ENCODE peak calls at places on chromosomes 6 and 20, in seven cellular contexts. One of them, this sample, is unnamed. For H3K4me1, the result is how much of the 10 kb centered on the place peaks cover.

GRCh38 chr6:118317581-118318563 is 230.2 kb upstream of the PLN start:
- DNase-seq in stomach: no peak
- DNase-seq in body of pancreas: no peak
- DNase-seq in cardiac muscle cell: peak
- DNase-seq in lung: no peak
- DNase-seq in GM23338: no peak
- DNase-seq in mammary epithelial cell: no peak
- DNase-seq in this sample: no peak

GRCh38 chr6:100078509-100078908 is 84.5 kb upstream of the MCHR2 start:
- DNase-seq in stomach: no peak
- DNase-seq in body of pancreas: peak
- DNase-seq in cardiac muscle cell: peak
- DNase-seq in lung: no peak
- DNase-seq in GM23338: peak
- DNase-seq in mammary epithelial cell: peak
- DNase-seq in this sample: no peak

GRCh38 chr6:42907336-42907735 is 8.5 kb upstream of the PTCRA start:
- DNase-seq in stomach: no peak
- DNase-seq in body of pancreas: no peak
- DNase-seq in cardiac muscle cell: peak
- DNase-seq in lung: no peak
- DNase-seq in GM23338: no peak
- DNase-seq in mammary epithelial cell: no peak
- DNase-seq in this sample: no peak

GRCh38 chr6:15544321-15544900 is 118.4 kb downstream of the DTNBP1 start:
- DNase-seq in stomach: no peak
- DNase-seq in body of pancreas: no peak
- DNase-seq in cardiac muscle cell: peak
- DNase-seq in lung: no peak
- DNase-seq in GM23338: no peak
- DNase-seq in mammary epithelial cell: no peak
- DNase-seq in this sample: no peak

GRCh38 chr6:56842602-56843475 is 112.1 kb upstream of the BEND6 start:
- DNase-seq in stomach: no peak
- DNase-seq in body of pancreas: peak
- DNase-seq in cardiac muscle cell: peak
- DNase-seq in lung: no peak
- DNase-seq in GM23338: peak
- DNase-seq in mammary epithelial cell: peak
- DNase-seq in this sample: no peak

GRCh38 chr6:163218361-163218894 is 196.1 kb upstream of the QKI start:
- DNase-seq in stomach: no peak
- DNase-seq in body of pancreas: no peak
- DNase-seq in cardiac muscle cell: no peak
- DNase-seq in lung: no peak
- DNase-seq in GM23338: no peak
- DNase-seq in mammary epithelial cell: no peak
- DNase-seq in this sample: no peak

GRCh38 chr6:2971420-2972218 is at the start of gene SERPINB6:
- DNase-seq in stomach: peak
- DNase-seq in body of pancreas: peak
- DNase-seq in cardiac muscle cell: peak
- DNase-seq in lung: peak
- DNase-seq in GM23338: peak
- DNase-seq in mammary epithelial cell: peak
- DNase-seq in this sample: peak

GRCh38 chr6:156585859-156586258 is 191.3 kb upstream of the ARID1B start:
- DNase-seq in stomach: no peak
- DNase-seq in body of pancreas: no peak
- DNase-seq in cardiac muscle cell: peak
- DNase-seq in lung: no peak
- DNase-seq in GM23338: no peak
- DNase-seq in mammary epithelial cell: no peak
- DNase-seq in this sample: no peak

GRCh38 chr6:6218246-6219085 is 102.0 kb downstream of the F13A1 start:
- DNase-seq in stomach: no peak
- DNase-seq in body of pancreas: no peak
- DNase-seq in cardiac muscle cell: no peak
- DNase-seq in lung: no peak
- DNase-seq in GM23338: no peak
- DNase-seq in mammary epithelial cell: peak
- DNase-seq in this sample: no peak

GRCh38 chr6:63764318-63764916 is 128.8 kb downstream of the PHF3 start:
- DNase-seq in stomach: no peak
- DNase-seq in body of pancreas: no peak
- DNase-seq in cardiac muscle cell: peak
- DNase-seq in lung: no peak
- DNase-seq in GM23338: peak
- DNase-seq in mammary epithelial cell: no peak
- DNase-seq in this sample: peak

GRCh38 chr6:152746172-152746553 is 4.4 kb upstream of the VIP start:
- DNase-seq in stomach: no peak
- DNase-seq in body of pancreas: no peak
- DNase-seq in cardiac muscle cell: peak
- DNase-seq in lung: no peak
- DNase-seq in GM23338: no peak
- DNase-seq in mammary epithelial cell: peak
- DNase-seq in this sample: no peak

GRCh38 chr20:3783516-3784225 is 2.4 kb upstream of the SPEF1 start:
- DNase-seq in stomach: no peak
- DNase-seq in body of pancreas: no peak
- DNase-seq in cardiac muscle cell: no peak
- DNase-seq in lung: no peak
- DNase-seq in GM23338: no peak
- DNase-seq in mammary epithelial cell: no peak
- DNase-seq in this sample: no peak

GRCh38 chr20:3782597-3782996 is 1.3 kb upstream of the SPEF1 start:
- DNase-seq in stomach: no peak
- DNase-seq in body of pancreas: no peak
- DNase-seq in cardiac muscle cell: no peak
- DNase-seq in lung: no peak
- DNase-seq in GM23338: no peak
- DNase-seq in mammary epithelial cell: no peak
- DNase-seq in this sample: no peak

GRCh38 chr20:3784226-3784853 is 2.2 kb downstream of the CENPB start:
- DNase-seq in stomach: no peak
- DNase-seq in body of pancreas: no peak
- DNase-seq in cardiac muscle cell: no peak
- DNase-seq in lung: peak
- DNase-seq in GM23338: no peak
- DNase-seq in mammary epithelial cell: no peak
- DNase-seq in this sample: no peak

GRCh38 chr20:3781153-3781910 is at the start of gene SPEF1:
- DNase-seq in stomach: peak
- DNase-seq in body of pancreas: peak
- DNase-seq in cardiac muscle cell: peak
- DNase-seq in lung: peak
- DNase-seq in GM23338: peak
- DNase-seq in mammary epithelial cell: peak
- DNase-seq in this sample: peak

GRCh38 chr20:3783068-3783489 is 1.8 kb upstream of the SPEF1 start:
- DNase-seq in stomach: peak
- DNase-seq in body of pancreas: no peak
- DNase-seq in cardiac muscle cell: no peak
- DNase-seq in lung: no peak
- DNase-seq in GM23338: no peak
- DNase-seq in mammary epithelial cell: no peak
- DNase-seq in this sample: no peak
- H3K4me1 ChIP-seq in stomach: half or more
- H3K4me1 ChIP-seq in body of pancreas: half or more
- H3K4me1 ChIP-seq in cardiac muscle cell: under half
- H3K4me1 ChIP-seq in lung: under half
- H3K4me1 ChIP-seq in GM23338: under half
- H3K4me1 ChIP-seq in mammary epithelial cell: under half
- H3K4me1 ChIP-seq in this sample: under half

DNA sequence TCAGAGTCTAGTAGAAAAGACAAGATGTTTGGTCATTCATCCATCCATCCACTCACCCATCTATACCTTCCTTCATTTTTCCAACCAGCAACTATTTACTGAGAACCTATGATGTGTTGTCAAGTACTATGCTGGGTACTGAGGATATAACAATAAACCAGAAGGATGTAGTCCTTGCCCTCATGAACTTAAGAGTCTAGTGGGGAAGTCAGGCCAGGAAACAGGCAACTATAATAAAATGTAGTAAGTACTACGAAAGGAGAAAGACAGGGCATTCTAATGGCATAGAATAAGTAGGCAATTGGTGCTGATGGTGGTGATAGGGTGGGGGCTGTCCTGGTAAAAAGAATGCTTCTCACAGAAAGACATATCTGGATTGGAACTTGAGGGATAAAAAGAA is 245.7 kb downstream of the BTBD9 start:
- DNase-seq in stomach: no peak
- DNase-seq in body of pancreas: no peak
- DNase-seq in cardiac muscle cell: no peak
- DNase-seq in lung: no peak
- DNase-seq in GM23338: no peak
- DNase-seq in mammary epithelial cell: no peak
- DNase-seq in this sample: no peak
- H3K4me1 ChIP-seq in stomach: under half
- H3K4me1 ChIP-seq in body of pancreas: under half
- H3K4me1 ChIP-seq in cardiac muscle cell: under half
- H3K4me1 ChIP-seq in lung: under half
- H3K4me1 ChIP-seq in GM23338: under half
- H3K4me1 ChIP-seq in mammary epithelial cell: under half
- H3K4me1 ChIP-seq in this sample: under half

DNA sequence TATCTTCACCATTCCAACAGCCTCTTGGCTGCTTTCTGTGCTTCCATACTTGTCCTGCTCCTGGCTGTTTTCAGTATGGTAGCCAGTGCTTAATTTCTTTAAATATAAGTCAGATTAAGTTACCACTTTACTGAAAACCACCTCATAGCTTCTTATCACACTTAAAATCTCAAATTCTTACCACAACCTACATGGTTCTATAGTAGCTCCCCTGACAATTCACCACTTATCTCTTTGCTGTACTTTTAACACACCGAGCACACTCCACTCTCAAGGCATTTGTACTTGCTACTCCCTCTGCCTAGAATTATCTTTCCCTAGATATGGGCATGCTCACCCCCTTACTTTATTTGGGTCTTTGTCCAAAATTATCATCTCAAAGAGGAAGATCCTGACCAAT is 369.0 kb downstream of the TENT5A start:
- DNase-seq in stomach: no peak
- DNase-seq in body of pancreas: no peak
- DNase-seq in cardiac muscle cell: no peak
- DNase-seq in lung: no peak
- DNase-seq in GM23338: no peak
- DNase-seq in mammary epithelial cell: no peak
- DNase-seq in this sample: no peak
- H3K4me1 ChIP-seq in stomach: under half
- H3K4me1 ChIP-seq in body of pancreas: under half
- H3K4me1 ChIP-seq in cardiac muscle cell: under half
- H3K4me1 ChIP-seq in lung: under half
- H3K4me1 ChIP-seq in GM23338: under half
- H3K4me1 ChIP-seq in mammary epithelial cell: under half
- H3K4me1 ChIP-seq in this sample: under half

DNA sequence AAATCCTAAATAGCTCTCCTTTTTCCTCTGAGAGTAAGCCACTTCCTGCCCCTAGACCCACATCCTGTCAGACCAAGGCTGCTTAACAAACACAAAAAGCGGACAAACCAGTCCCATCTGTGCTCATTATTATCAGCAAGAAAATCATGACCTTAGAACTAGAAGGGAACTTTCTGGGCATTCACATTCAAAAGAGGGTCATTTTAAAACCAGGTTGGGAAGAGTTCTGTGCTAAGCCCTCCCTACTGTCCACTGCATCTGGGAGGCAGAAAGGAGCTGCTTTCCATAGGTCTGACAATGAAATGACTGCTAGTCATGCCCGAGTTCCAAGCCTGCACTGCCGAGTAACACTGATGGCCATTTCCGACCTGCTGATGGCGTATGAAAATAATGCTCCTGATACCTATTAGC is 15.4 kb downstream of the EZR start:
- DNase-seq in stomach: peak
- DNase-seq in body of pancreas: peak
- DNase-seq in cardiac muscle cell: peak
- DNase-seq in lung: no peak
- DNase-seq in GM23338: peak
- DNase-seq in mammary epithelial cell: peak
- DNase-seq in this sample: peak
- H3K4me1 ChIP-seq in stomach: half or more
- H3K4me1 ChIP-seq in body of pancreas: half or more
- H3K4me1 ChIP-seq in cardiac muscle cell: half or more
- H3K4me1 ChIP-seq in lung: under half
- H3K4me1 ChIP-seq in GM23338: half or more
- H3K4me1 ChIP-seq in mammary epithelial cell: under half
- H3K4me1 ChIP-seq in this sample: half or more

GRCh38 chr20:57242414-57242813 is 24.0 kb downstream of the BMP7 start:
- DNase-seq in stomach: no peak
- DNase-seq in body of pancreas: no peak
- DNase-seq in cardiac muscle cell: no peak
- DNase-seq in lung: no peak
- DNase-seq in GM23338: no peak
- DNase-seq in mammary epithelial cell: no peak
- DNase-seq in this sample: no peak

GRCh38 chr20:57243480-57244220 is 22.8 kb downstream of the BMP7 start:
- DNase-seq in stomach: no peak
- DNase-seq in body of pancreas: no peak
- DNase-seq in cardiac muscle cell: no peak
- DNase-seq in lung: no peak
- DNase-seq in GM23338: no peak
- DNase-seq in mammary epithelial cell: peak
- DNase-seq in this sample: no peak

GRCh38 chr20:57244221-57244585 is 22.2 kb downstream of the BMP7 start:
- DNase-seq in stomach: no peak
- DNase-seq in body of pancreas: no peak
- DNase-seq in cardiac muscle cell: no peak
- DNase-seq in lung: no peak
- DNase-seq in GM23338: no peak
- DNase-seq in mammary epithelial cell: peak
- DNase-seq in this sample: no peak

GRCh38 chr20:57240850-57241429 is 25.5 kb downstream of the BMP7 start:
- DNase-seq in stomach: no peak
- DNase-seq in body of pancreas: no peak
- DNase-seq in cardiac muscle cell: no peak
- DNase-seq in lung: no peak
- DNase-seq in GM23338: no peak
- DNase-seq in mammary epithelial cell: no peak
- DNase-seq in this sample: no peak

GRCh38 chr20:57241592-57241991 is 24.8 kb downstream of the BMP7 start:
- DNase-seq in stomach: no peak
- DNase-seq in body of pancreas: no peak
- DNase-seq in cardiac muscle cell: no peak
- DNase-seq in lung: no peak
- DNase-seq in GM23338: no peak
- DNase-seq in mammary epithelial cell: no peak
- DNase-seq in this sample: no peak
- H3K4me1 ChIP-seq in stomach: under half
- H3K4me1 ChIP-seq in body of pancreas: under half
- H3K4me1 ChIP-seq in cardiac muscle cell: under half
- H3K4me1 ChIP-seq in lung: under half
- H3K4me1 ChIP-seq in GM23338: under half
- H3K4me1 ChIP-seq in mammary epithelial cell: under half
- H3K4me1 ChIP-seq in this sample: under half